ENCODE peak calls at places on chromosomes 13 and 19, in nine cellular contexts. W, N, O, R, L, C, T, M and I are unnamed samples.

GRCh38 chr13:112928958-112929777 is 39.8 kb upstream of the MCF2L start:
- DNase-seq in W (no peak), N (peak; percentile 30), O (no peak), R (no peak), L (no peak), C (no peak), T (peak; percentile 28), M (no peak), I (no peak)

GRCh38 chr13:70237131-70237530 is 128.9 kb upstream of the KLHL1 start:
- DNase-seq in W (no peak), N (no peak), O (no peak), R (no peak), L (no peak), C (no peak), T (no peak), M (no peak), I (no peak)

GRCh38 chr19:42069619-42070293 is at the start of gene GRIK5:
- DNase-seq in W (no peak), N (peak; percentile 59), O (no peak), R (no peak), L (peak; percentile 54), C (no peak), T (no peak), M (no peak), I (no peak)

GRCh38 chr13:68697551-68697950 is 1410.1 kb upstream of the ATXN8OS start:
- DNase-seq in W (no peak), N (peak; percentile 5), O (no peak), R (no peak), L (no peak), C (no peak), T (no peak), M (no peak), I (no peak)

GRCh38 chr19:34639491-34640085 is 37.4 kb downstream of the SCGB2B2 start:
- DNase-seq in W (peak; percentile 83), N (peak; percentile 87), O (no peak), R (peak; percentile 57), L (peak; percentile 58), C (no peak), T (peak; percentile 72), M (peak; percentile 51), I (no peak)

GRCh38 chr13:51158923-51159322 is 47.8 kb upstream of the C13orf42 start:
- DNase-seq in W (no peak), N (no peak), O (no peak), R (no peak), L (no peak), C (no peak), T (no peak), M (no peak), I (no peak)

GRCh38 chr13:28338202-28338601 is 156.7 kb downstream of the FLT1 start:
- DNase-seq in W (no peak), N (no peak), O (no peak), R (no peak), L (no peak), C (no peak), T (no peak), M (no peak), I (no peak)

GRCh38 chr19:30336290-30336689 is 35.9 kb upstream of the ZNF536 start:
- DNase-seq in W (no peak), N (no peak), O (peak; percentile 15), R (no peak), L (no peak), C (no peak), T (no peak), M (no peak), I (no peak)

DNA sequence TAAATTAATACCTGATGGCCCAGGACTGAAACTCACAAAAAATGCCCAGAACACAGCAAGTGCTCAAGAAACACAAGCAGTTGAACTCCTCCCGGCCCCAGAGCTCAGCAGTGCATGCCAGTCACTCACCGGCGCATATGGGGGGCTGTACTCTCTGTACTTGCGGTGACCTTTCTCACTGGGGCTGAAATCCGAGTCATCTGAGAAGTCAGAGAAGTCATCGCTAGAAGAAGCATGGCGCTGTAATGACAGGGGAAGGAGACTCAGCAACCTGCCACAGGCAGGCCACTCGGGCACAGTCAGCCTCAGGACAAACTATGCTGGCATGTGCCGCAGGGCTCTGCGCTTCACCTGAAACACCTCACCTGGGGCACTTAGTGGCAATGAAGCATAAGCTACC is 19.7 kb downstream of the ZC3H4 start:
- DNase-seq in W (no peak), N (no peak), O (no peak), R (no peak), L (peak; percentile 40), C (no peak), T (no peak), M (no peak), I (peak; percentile 67)
- H3K4me3 ChIP-seq in W (no peak overlapping the region), N (no peak overlapping the region), O (no peak overlapping the region), R (no peak overlapping the region), L (no peak overlapping the region), C (no peak overlapping the region), T (no peak overlapping the region), M (no peak overlapping the region), I (no peak overlapping the region)

DNA sequence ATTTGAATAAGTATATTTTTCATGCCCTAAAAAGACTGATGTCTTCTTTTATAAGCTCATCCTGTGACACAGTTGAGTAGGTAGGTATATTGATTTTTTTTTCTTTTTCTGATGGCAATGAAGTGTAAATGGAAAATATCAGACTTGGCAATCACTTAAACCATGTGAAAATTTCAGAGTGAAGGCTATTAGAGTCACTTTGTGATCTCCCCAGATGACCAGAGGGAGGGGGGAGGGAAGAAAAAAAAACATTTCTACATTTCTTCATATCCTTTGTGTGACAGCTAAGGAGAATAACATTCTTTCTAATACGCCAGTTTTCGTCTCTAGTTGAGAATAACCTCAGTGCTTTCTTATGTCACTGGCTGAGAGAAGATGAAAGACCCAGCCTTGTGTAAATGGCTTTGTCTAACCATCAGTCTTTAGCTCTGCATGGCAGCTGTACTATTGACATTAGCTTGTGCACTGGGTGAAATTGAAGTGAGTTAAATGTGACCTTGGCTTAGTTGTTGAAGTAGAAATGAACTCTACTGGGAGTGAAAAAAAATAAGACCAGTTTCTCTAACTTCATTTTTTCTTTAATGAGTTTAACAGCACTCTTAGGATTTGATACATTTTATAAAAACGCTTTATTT is 332.1 kb upstream of the DACH1 start:
- DNase-seq in W (no peak), N (no peak), O (no peak), R (no peak), L (peak; percentile 8), C (no peak), T (no peak), M (no peak), I (no peak)
- H3K27ac ChIP-seq in W (no peak overlapping the region), N (no peak overlapping the region), O (no peak overlapping the region), R (no peak overlapping the region), L (no peak overlapping the region), C (no peak overlapping the region), T (no peak overlapping the region), M (no peak overlapping the region), I (no peak overlapping the region)

DNA sequence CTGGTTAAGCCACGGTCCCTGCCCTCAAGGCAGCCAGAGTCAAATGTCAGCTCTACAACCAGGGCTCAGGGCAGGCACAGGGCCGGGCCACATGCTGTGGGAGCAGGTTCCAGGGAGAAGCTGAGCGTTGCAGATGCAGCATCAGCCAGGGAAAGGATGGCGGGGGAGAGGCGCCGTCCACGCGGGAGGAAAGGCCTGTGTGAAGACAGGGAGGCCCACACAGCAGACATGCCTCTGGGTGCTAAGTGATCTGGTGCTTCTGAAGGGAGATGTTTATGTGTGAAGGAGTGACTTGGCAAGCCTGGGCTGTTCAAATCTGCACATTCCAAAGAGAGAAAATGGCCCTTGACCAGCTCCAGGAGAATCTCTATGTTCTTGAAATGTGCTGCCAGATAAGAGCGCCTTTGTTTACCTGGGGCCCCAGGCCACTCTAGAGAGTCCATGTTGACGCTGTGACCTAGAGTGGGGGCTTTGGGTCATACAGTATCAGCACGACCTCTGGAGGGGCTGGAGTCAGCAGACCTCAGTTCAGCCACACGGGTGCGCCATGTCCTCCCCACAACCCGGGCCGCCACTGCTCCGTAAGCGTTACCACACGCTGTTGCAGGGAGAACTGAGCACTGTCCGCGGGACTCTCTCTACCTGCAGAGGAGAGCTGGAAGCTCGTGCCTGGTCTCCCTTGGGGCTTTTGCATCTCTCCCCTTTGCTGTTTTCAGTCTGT is 15.9 kb upstream of the ATF5 start:
- DNase-seq in W (no peak), N (no peak), O (no peak), R (no peak), L (no peak), C (no peak), T (peak; percentile 44), M (no peak), I (no peak)
- H3K36me3 ChIP-seq in W (peaks cover 95% of the 10 kb centered on the region), N (peaks cover 48% of the 10 kb centered on the region), O (peaks cover 13% of the 10 kb centered on the region), R (peaks cover 73% of the 10 kb centered on the region), L (peaks cover 9% of the 10 kb centered on the region), C (peaks cover 49% of the 10 kb centered on the region), T (peaks cover 60% of the 10 kb centered on the region), M (no peaks in the 10 kb centered on the region), I (no peaks in the 10 kb centered on the region)

GRCh38 chr19:942133-942645 is 16.4 kb downstream of the ARID3A start:
- DNase-seq in W (no peak), N (no peak), O (no peak), R (no peak), L (no peak), C (no peak), T (no peak), M (no peak), I (no peak)

GRCh38 chr19:941292-942132 is 15.7 kb downstream of the ARID3A start:
- DNase-seq in W (no peak), N (no peak), O (no peak), R (no peak), L (no peak), C (no peak), T (no peak), M (no peak), I (no peak)

GRCh38 chr19:939439-939838 is 13.6 kb downstream of the ARID3A start:
- DNase-seq in W (no peak), N (no peak), O (no peak), R (no peak), L (no peak), C (no peak), T (no peak), M (no peak), I (no peak)

GRCh38 chr19:939922-940321 is 14.1 kb downstream of the ARID3A start:
- DNase-seq in W (no peak), N (no peak), O (no peak), R (no peak), L (no peak), C (no peak), T (no peak), M (no peak), I (no peak)

GRCh38 chr19:940591-941291 is 14.9 kb downstream of the ARID3A start:
- DNase-seq in W (no peak), N (peak; percentile 70), O (peak; percentile 90), R (peak; percentile 66), L (no peak), C (peak; percentile 74), T (peak; percentile 57), M (peak; percentile 92), I (peak; percentile 75)
- H3K4me3 ChIP-seq in W (no peak overlapping the region), N (peak overlapping the region; percentile 35), O (peak overlapping the region; percentile 41), R (peak overlapping the region; percentile 64), L (no peak overlapping the region), C (peak overlapping the region; percentile 43), T (no peak overlapping the region), M (no peak overlapping the region), I (peak overlapping the region; percentile 58)

GRCh38 chr19:2488942-2489731 is 13.2 kb downstream of the GADD45B start:
- DNase-seq in W (peak; percentile 68), N (peak; percentile 62), O (peak; percentile 85), R (peak; percentile 54), L (peak; percentile 93), C (no peak), T (no peak), M (peak; percentile 89), I (peak; percentile 67)
- H3K27ac ChIP-seq in W (no peak overlapping the region), N (no peak overlapping the region), O (peak overlapping the region; percentile 45), R (no peak overlapping the region), L (peak overlapping the region; percentile 53), C (no peak overlapping the region), T (no peak overlapping the region), M (peak overlapping the region; percentile 7), I (peak overlapping the region; percentile 61)